ENCODE peak calls at places on chromosome 15, in seven cellular contexts. One of them, this sample, is unnamed.

GRCh38 chr15:77617507-77618285 is 15.0 kb downstream of the LINGO1 start:
- DNase-seq in body of pancreas: no peak
- DNase-seq in adrenal gland: no peak
- DNase-seq in transverse colon: no peak
- DNase-seq in ovary: no peak
- DNase-seq in IMR-90: no peak
- DNase-seq in testis: no peak
- DNase-seq in this sample: no peak

GRCh38 chr15:82177291-82178010 is 85.1 kb downstream of the EFL1 start:
- DNase-seq in body of pancreas: peak; percentile 7
- DNase-seq in adrenal gland: no peak
- DNase-seq in transverse colon: no peak
- DNase-seq in ovary: no peak
- DNase-seq in IMR-90: peak; percentile 62
- DNase-seq in testis: no peak
- DNase-seq in this sample: no peak

GRCh38 chr15:80585544-80586018 is 109.5 kb upstream of the ABHD17C start:
- DNase-seq in body of pancreas: no peak
- DNase-seq in adrenal gland: no peak
- DNase-seq in transverse colon: peak; percentile 13
- DNase-seq in ovary: no peak
- DNase-seq in IMR-90: no peak
- DNase-seq in testis: no peak
- DNase-seq in this sample: no peak

GRCh38 chr15:94164202-94164807 is 67.1 kb upstream of the MCTP2 start:
- DNase-seq in body of pancreas: peak; percentile 66
- DNase-seq in adrenal gland: peak; percentile 36
- DNase-seq in transverse colon: peak; percentile 63
- DNase-seq in ovary: no peak
- DNase-seq in IMR-90: peak; percentile 51
- DNase-seq in testis: peak; percentile 66
- DNase-seq in this sample: peak; percentile 79

GRCh38 chr15:53834214-53834613 is 74.8 kb upstream of the WDR72 start:
- DNase-seq in body of pancreas: no peak
- DNase-seq in adrenal gland: no peak
- DNase-seq in transverse colon: no peak
- DNase-seq in ovary: no peak
- DNase-seq in IMR-90: no peak
- DNase-seq in testis: no peak
- DNase-seq in this sample: no peak

GRCh38 chr15:72050700-72051099 is 67.2 kb downstream of the MYO9A start:
- DNase-seq in body of pancreas: no peak
- DNase-seq in adrenal gland: no peak
- DNase-seq in transverse colon: no peak
- DNase-seq in ovary: no peak
- DNase-seq in IMR-90: no peak
- DNase-seq in testis: no peak
- DNase-seq in this sample: no peak

GRCh38 chr15:57923750-57924149 is 141.8 kb downstream of the ALDH1A2 start:
- DNase-seq in body of pancreas: peak; percentile 68
- DNase-seq in adrenal gland: no peak
- DNase-seq in transverse colon: peak; percentile 38
- DNase-seq in ovary: no peak
- DNase-seq in IMR-90: no peak
- DNase-seq in testis: peak; percentile 27
- DNase-seq in this sample: no peak

GRCh38 chr15:32687556-32687955 is 30.2 kb upstream of the GREM1 start:
- DNase-seq in body of pancreas: no peak
- DNase-seq in adrenal gland: no peak
- DNase-seq in transverse colon: no peak
- DNase-seq in ovary: no peak
- DNase-seq in IMR-90: peak; percentile 65
- DNase-seq in testis: no peak
- DNase-seq in this sample: no peak

GRCh38 chr15:37095197-37095992 is 5.0 kb downstream of the MEIS2 start:
- DNase-seq in body of pancreas: no peak
- DNase-seq in adrenal gland: peak; percentile 22
- DNase-seq in transverse colon: no peak
- DNase-seq in ovary: no peak
- DNase-seq in IMR-90: no peak
- DNase-seq in testis: no peak
- DNase-seq in this sample: no peak

GRCh38 chr15:60760646-60761504 is 281.9 kb upstream of the ICE2 start:
- DNase-seq in body of pancreas: no peak
- DNase-seq in adrenal gland: no peak
- DNase-seq in transverse colon: no peak
- DNase-seq in ovary: no peak
- DNase-seq in IMR-90: peak; percentile 65
- DNase-seq in testis: no peak
- DNase-seq in this sample: no peak

GRCh38 chr15:67134577-67135492 is 69.4 kb downstream of the SMAD3 start:
- DNase-seq in body of pancreas: no peak
- DNase-seq in adrenal gland: no peak
- DNase-seq in transverse colon: no peak
- DNase-seq in ovary: no peak
- DNase-seq in IMR-90: no peak
- DNase-seq in testis: no peak
- DNase-seq in this sample: no peak
- TF ChIP-seq POLR2A in body of pancreas: peak; percentile 11
- TF ChIP-seq POLR2A in adrenal gland: no peak
- TF ChIP-seq POLR2A in transverse colon: no peak
- TF ChIP-seq POLR2A in ovary: no peak
- TF ChIP-seq POLR2A in IMR-90: peak; percentile 25
- TF ChIP-seq POLR2A in testis: no peak
- TF ChIP-seq POLR2A in this sample: no peak

GRCh38 chr15:65957451-65957850 is 88.2 kb downstream of the RAB11A start:
- DNase-seq in body of pancreas: no peak
- DNase-seq in adrenal gland: no peak
- DNase-seq in transverse colon: no peak
- DNase-seq in ovary: no peak
- DNase-seq in IMR-90: no peak
- DNase-seq in testis: no peak
- DNase-seq in this sample: no peak

GRCh38 chr15:65952425-65953053 is 83.2 kb downstream of the RAB11A start:
- DNase-seq in body of pancreas: peak; percentile 12
- DNase-seq in adrenal gland: peak; percentile 61
- DNase-seq in transverse colon: no peak
- DNase-seq in ovary: peak; percentile 55
- DNase-seq in IMR-90: peak; percentile 65
- DNase-seq in testis: peak; percentile 68
- DNase-seq in this sample: no peak

GRCh38 chr15:65953622-65954021 is 84.3 kb downstream of the RAB11A start:
- DNase-seq in body of pancreas: no peak
- DNase-seq in adrenal gland: no peak
- DNase-seq in transverse colon: no peak
- DNase-seq in ovary: no peak
- DNase-seq in IMR-90: no peak
- DNase-seq in testis: no peak
- DNase-seq in this sample: no peak

GRCh38 chr15:65956307-65956706 is 87.0 kb downstream of the RAB11A start:
- DNase-seq in body of pancreas: no peak
- DNase-seq in adrenal gland: no peak
- DNase-seq in transverse colon: no peak
- DNase-seq in ovary: no peak
- DNase-seq in IMR-90: no peak
- DNase-seq in testis: no peak
- DNase-seq in this sample: peak; percentile 58

GRCh38 chr15:65954289-65954741 is 85.0 kb downstream of the RAB11A start:
- DNase-seq in body of pancreas: no peak
- DNase-seq in adrenal gland: no peak
- DNase-seq in transverse colon: no peak
- DNase-seq in ovary: no peak
- DNase-seq in IMR-90: peak; percentile 18
- DNase-seq in testis: no peak
- DNase-seq in this sample: no peak
- H3K36me3 ChIP-seq in body of pancreas: no peaks in the 10 kb centered on the region
- H3K36me3 ChIP-seq in adrenal gland: no peaks in the 10 kb centered on the region
- H3K36me3 ChIP-seq in transverse colon: no peaks in the 10 kb centered on the region
- H3K36me3 ChIP-seq in ovary: no peaks in the 10 kb centered on the region
- H3K36me3 ChIP-seq in IMR-90: no peaks in the 10 kb centered on the region
- H3K36me3 ChIP-seq in testis: no peaks in the 10 kb centered on the region
- H3K36me3 ChIP-seq in this sample: no peaks in the 10 kb centered on the region

GRCh38 chr15:68818671-68819450 is 1.8 kb downstream of the ANP32A start:
- DNase-seq in body of pancreas: peak; percentile 63
- DNase-seq in adrenal gland: peak; percentile 51
- DNase-seq in transverse colon: peak; percentile 48
- DNase-seq in ovary: peak; percentile 75
- DNase-seq in IMR-90: no peak
- DNase-seq in testis: peak; percentile 49
- DNase-seq in this sample: peak; percentile 71
- TF ChIP-seq POLR2A in body of pancreas: peak; percentile 67
- TF ChIP-seq POLR2A in adrenal gland: peak; percentile 37
- TF ChIP-seq POLR2A in transverse colon: peak; percentile 45
- TF ChIP-seq POLR2A in ovary: no peak
- TF ChIP-seq POLR2A in IMR-90: no peak
- TF ChIP-seq POLR2A in testis: no peak
- TF ChIP-seq POLR2A in this sample: no peak

DNA sequence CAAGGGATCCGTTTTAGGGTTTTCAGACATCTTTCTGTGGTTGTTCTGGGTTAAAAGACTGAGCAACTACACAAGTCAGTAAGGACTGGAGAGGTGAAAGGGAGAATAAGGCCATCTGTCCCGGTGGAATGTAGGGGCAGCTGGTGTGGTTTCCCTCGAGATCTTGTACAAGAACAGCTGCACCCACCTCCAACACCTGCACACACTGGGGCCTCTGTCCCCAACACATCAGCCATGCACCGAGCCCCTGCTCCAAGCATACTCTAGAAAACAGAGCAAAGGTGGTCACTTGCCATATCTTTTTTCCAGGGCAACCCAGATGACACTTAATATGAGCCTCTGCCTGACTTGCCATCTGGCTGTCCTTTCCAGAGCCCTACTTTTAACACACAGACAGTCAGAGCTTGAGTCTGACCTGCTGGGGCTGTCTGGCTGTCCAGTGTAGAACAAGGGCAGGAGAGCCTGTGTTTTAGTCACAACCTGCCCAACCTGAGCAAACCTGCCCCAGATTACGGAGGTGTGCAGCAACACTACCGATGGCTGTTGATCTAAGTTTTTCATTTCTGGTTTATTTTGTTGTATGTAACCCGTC is 12.2 kb downstream of the MAN2A2 start:
- DNase-seq in body of pancreas: no peak
- DNase-seq in adrenal gland: no peak
- DNase-seq in transverse colon: peak; percentile 35
- DNase-seq in ovary: no peak
- DNase-seq in IMR-90: no peak
- DNase-seq in testis: no peak
- DNase-seq in this sample: no peak
- H3K36me3 ChIP-seq in body of pancreas: peaks cover 45% of the 10 kb centered on the region
- H3K36me3 ChIP-seq in adrenal gland: no peaks in the 10 kb centered on the region
- H3K36me3 ChIP-seq in transverse colon: peaks cover 3% of the 10 kb centered on the region
- H3K36me3 ChIP-seq in ovary: no peaks in the 10 kb centered on the region
- H3K36me3 ChIP-seq in IMR-90: peaks cover 54% of the 10 kb centered on the region
- H3K36me3 ChIP-seq in testis: no peaks in the 10 kb centered on the region
- H3K36me3 ChIP-seq in this sample: no peaks in the 10 kb centered on the region

GRCh38 chr15:101168898-101169297 is 83.0 kb downstream of the CHSY1 start:
- DNase-seq in body of pancreas: no peak
- DNase-seq in adrenal gland: no peak
- DNase-seq in transverse colon: no peak
- DNase-seq in ovary: no peak
- DNase-seq in IMR-90: no peak
- DNase-seq in testis: no peak
- DNase-seq in this sample: no peak

GRCh38 chr15:101167791-101168462 is 83.9 kb downstream of the CHSY1 start:
- DNase-seq in body of pancreas: peak; percentile 64
- DNase-seq in adrenal gland: peak; percentile 77
- DNase-seq in transverse colon: peak; percentile 30
- DNase-seq in ovary: peak; percentile 60
- DNase-seq in IMR-90: peak; percentile 97
- DNase-seq in testis: peak; percentile 54
- DNase-seq in this sample: no peak

GRCh38 chr15:101169457-101170071 is 82.3 kb downstream of the CHSY1 start:
- DNase-seq in body of pancreas: no peak
- DNase-seq in adrenal gland: no peak
- DNase-seq in transverse colon: no peak
- DNase-seq in ovary: no peak
- DNase-seq in IMR-90: peak; percentile 69
- DNase-seq in testis: no peak
- DNase-seq in this sample: peak; percentile 43

GRCh38 chr15:101167366-101167790 is 84.5 kb downstream of the CHSY1 start:
- DNase-seq in body of pancreas: no peak
- DNase-seq in adrenal gland: no peak
- DNase-seq in transverse colon: no peak
- DNase-seq in ovary: no peak
- DNase-seq in IMR-90: peak; percentile 50
- DNase-seq in testis: no peak
- DNase-seq in this sample: no peak

DNA sequence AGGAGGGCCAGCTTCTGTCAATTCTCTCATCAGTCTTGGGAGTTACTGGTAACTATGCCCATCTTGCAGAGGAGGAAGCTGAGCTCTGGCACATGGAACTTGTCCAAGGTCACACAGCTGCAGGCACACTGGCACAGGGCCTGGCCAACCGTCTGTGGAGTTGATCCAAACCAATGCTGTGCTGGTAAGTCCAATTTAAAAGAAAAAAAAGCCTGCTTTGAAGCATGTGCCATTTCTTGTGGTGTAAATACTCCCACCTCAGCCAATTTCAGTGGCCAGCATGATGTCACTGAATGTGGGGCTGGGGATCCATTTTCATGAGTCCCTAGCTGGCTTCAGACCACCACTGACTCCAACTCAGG is 83.4 kb downstream of the CHSY1 start:
- DNase-seq in body of pancreas: peak; percentile 68
- DNase-seq in adrenal gland: peak; percentile 87
- DNase-seq in transverse colon: no peak
- DNase-seq in ovary: no peak
- DNase-seq in IMR-90: peak; percentile 65
- DNase-seq in testis: peak; percentile 68
- DNase-seq in this sample: no peak
- TF ChIP-seq POLR2A in body of pancreas: no peak
- TF ChIP-seq POLR2A in adrenal gland: no peak
- TF ChIP-seq POLR2A in transverse colon: no peak
- TF ChIP-seq POLR2A in ovary: no peak
- TF ChIP-seq POLR2A in IMR-90: no peak
- TF ChIP-seq POLR2A in testis: no peak
- TF ChIP-seq POLR2A in this sample: no peak

This sample was measured in Peyer's patch.